ENCODE peak calls at places on chromosomes 5 and 9, in nine cellular contexts. U, Q, H, F, T, M, L, I and N are unnamed samples.

GRCh38 chr5:142800776-142801494 is 30.8 kb downstream of the ARHGAP26 start:
- ATAC-seq in H (no peak), M (no peak), U (no peak), Q (no peak), I (peak), T (peak), L (no peak), F (no peak), N (peak)

GRCh38 chr5:176818391-176819098 is 8.2 kb downstream of the UNC5A start:
- ATAC-seq in U (no peak), F (no peak), T (peak), Q (no peak), H (no peak), I (peak), L (no peak), M (no peak), N (peak)

GRCh38 chr9:38024036-38024681 is 44.9 kb downstream of the SHB start:
- ATAC-seq in M (peak), T (no peak), L (peak), U (peak), F (peak), H (peak), I (no peak), Q (no peak), N (no peak)

GRCh38 chr5:15215056-15215455 is 284.9 kb upstream of the FBXL7 start:
- ATAC-seq in T (no peak), H (no peak), U (no peak), M (no peak), L (no peak), F (peak), Q (no peak), I (peak), N (no peak)

GRCh38 chr5:74034738-74035137 is 408.7 kb downstream of the ARHGEF28 start:
- ATAC-seq in U (no peak), H (no peak), I (peak), T (no peak), F (no peak), Q (no peak), M (no peak), L (no peak), N (no peak)

GRCh38 chr9:134739660-134739968 is 98.0 kb downstream of the COL5A1 start:
- ATAC-seq in U (no peak), Q (no peak), H (no peak), F (no peak), M (no peak), L (no peak), I (no peak), T (no peak), N (no peak)

GRCh38 chr5:67354051-67354450 is 157.5 kb upstream of the CD180 start:
- ATAC-seq in T (peak), M (peak), F (no peak), H (no peak), U (no peak), Q (no peak), L (no peak), I (no peak), N (no peak)

GRCh38 chr5:139384591-139385051 is 1.5 kb upstream of the SLC23A1 start:
- ATAC-seq in L (no peak), F (no peak), T (peak), U (no peak), Q (no peak), M (peak), H (no peak), I (no peak), N (no peak)

GRCh38 chr5:2708132-2708531 is 43.3 kb downstream of the IRX2 start:
- ATAC-seq in T (no peak), M (no peak), H (no peak), L (no peak), I (no peak), F (no peak), U (no peak), Q (no peak), N (no peak)

GRCh38 chr5:135471726-135472125 is 19.6 kb upstream of the TIFAB start:
- ATAC-seq in Q (no peak), H (no peak), L (no peak), I (no peak), M (no peak), T (no peak), U (no peak), F (no peak), N (no peak)

GRCh38 chr9:6646028-6646636 is 603 bp upstream of the GLDC start:
- ATAC-seq in L (no peak), U (no peak), I (peak), T (peak), M (no peak), F (no peak), H (no peak), Q (no peak), N (peak)